ENCODE peak calls at places on chromosome 17, in seven cellular contexts. F is HCT116, I is GM12878, C is GM23338, T is H1, L is K562, E is endothelial cell of umbilical vein. Y is an unnamed sample.

GRCh38 chr17:1110844-1111598 is 68.8 kb downstream of the ABR start:
- DNase-seq in F (peak), I (no peak), C (no peak), T (peak), L (no peak), E (peak), Y (no peak)

GRCh38 chr17:40341808-40342574 is 22.5 kb downstream of the GJD3 start:
- DNase-seq in F (no peak), I (no peak), C (peak), T (peak), L (peak), E (peak), Y (no peak)

GRCh38 chr17:75318615-75319222 is 29.5 kb upstream of the SLC25A19 start:
- DNase-seq in F (no peak), I (no peak), C (no peak), T (no peak), L (no peak), E (no peak), Y (no peak)

GRCh38 chr17:65479282-65479681 is 82.2 kb downstream of the AXIN2 start:
- DNase-seq in F (no peak), I (no peak), C (no peak), T (no peak), L (no peak), E (no peak), Y (no peak)

GRCh38 chr17:51435641-51436091 is 175.3 kb downstream of the UTP18 start:
- DNase-seq in F (peak), I (no peak), C (peak), T (peak), L (peak), E (peak), Y (no peak)

GRCh38 chr17:3848229-3848628 is 2.2 kb upstream of the NCBP3 start:
- DNase-seq in F (no peak), I (no peak), C (no peak), T (no peak), L (no peak), E (no peak), Y (no peak)

GRCh38 chr17:68456529-68457167 is 648 bp downstream of the WIPI1 start:
- DNase-seq in F (peak), I (no peak), C (peak), T (peak), L (no peak), E (peak), Y (no peak)

GRCh38 chr17:81831957-81832607 is 1.0 kb downstream of the MCRIP1 start:
- DNase-seq in F (no peak), I (no peak), C (no peak), T (no peak), L (no peak), E (no peak), Y (no peak)

GRCh38 chr17:32558997-32559650 is 72.3 kb downstream of the CDK5R1 start:
- DNase-seq in F (no peak), I (peak), C (no peak), T (no peak), L (peak), E (no peak), Y (no peak)

GRCh38 chr17:31093866-31094599 is 744 bp upstream of the NF1 start:
- DNase-seq in F (no peak), I (no peak), C (peak), T (no peak), L (no peak), E (peak), Y (no peak)
- H3K27ac ChIP-seq in F (no peak), I (no peak), C (peak), T (no peak), L (peak), E (peak), Y (peak)

DNA sequence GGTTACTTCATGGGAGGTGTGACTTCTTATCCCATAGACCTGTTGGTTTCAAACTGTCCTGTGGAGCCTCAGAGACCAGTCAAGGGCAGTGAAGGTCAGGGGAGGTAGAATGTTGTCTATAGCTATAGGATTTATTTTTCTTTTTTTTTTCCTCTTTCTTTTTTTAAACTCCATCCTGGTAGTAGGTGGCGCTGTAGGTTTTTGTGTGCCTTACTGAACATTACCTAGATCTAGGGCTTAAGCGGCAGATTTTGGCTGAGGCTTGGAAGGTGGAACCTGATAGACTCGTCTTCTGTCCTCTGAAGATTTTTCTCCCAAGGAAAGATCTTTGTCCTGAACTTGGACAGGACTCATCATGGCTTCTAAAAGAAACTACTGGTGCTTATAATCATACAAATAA is 8.2 kb upstream of the LASP1NB start:
- DNase-seq in F (no peak), I (no peak), C (no peak), T (no peak), L (no peak), E (no peak), Y (no peak)
- TF ChIP-seq POLR2AphosphoS5 in F (no peak), I (no peak), C (no peak), T (no peak), L (no peak), E (no peak), Y (no peak)

DNA sequence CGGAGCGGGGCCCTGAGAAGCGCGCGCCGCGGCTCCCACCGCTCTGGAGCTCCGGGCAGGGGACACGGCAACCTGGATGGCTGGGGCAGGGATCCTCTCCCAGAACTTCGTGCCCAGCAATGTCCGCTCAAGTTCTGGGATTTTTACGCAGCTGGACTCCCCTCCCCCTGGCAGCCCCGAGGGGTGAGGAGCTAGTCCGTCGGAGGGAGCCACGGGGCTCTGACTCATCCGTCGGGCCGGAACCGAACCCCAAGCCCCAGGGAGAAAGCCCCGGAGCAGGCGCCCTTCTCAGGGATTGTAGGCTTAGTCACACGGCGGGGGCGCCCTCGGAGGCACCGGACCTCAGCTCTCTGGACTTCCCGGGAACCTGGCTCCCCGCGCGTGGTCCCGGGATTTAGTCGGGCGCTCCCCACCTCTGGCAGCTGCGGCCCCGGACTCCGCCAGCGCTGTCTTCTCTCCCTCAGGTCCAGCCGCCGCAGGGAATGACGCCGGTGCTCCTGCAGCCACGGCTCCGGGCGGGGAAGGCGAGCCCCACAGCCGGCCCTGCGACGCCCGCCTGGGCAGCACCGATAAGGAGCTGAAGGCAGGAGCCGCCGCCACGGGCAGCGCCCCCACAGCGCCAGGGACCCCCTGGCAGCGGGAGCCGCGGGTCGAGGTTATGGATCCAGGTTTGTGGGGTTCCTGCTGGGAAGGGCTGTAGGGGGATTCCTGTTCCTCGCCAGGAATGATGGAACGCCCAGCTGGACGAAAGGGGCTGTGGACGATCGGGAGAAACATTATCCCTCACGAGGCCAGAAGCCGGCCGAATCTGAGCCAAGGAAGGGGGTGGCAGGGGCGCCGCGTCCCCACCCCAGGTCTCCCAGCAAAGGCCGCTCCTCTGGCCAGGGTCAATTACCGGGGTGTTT is 830 bp downstream of the SPHK1 start:
- DNase-seq in F (no peak), I (no peak), C (peak), T (peak), L (peak), E (peak), Y (no peak)
- TF ChIP-seq EZH2 in F (no peak), I (no peak), C (no peak), T (peak), L (no peak), E (no peak), Y (no peak)

DNA sequence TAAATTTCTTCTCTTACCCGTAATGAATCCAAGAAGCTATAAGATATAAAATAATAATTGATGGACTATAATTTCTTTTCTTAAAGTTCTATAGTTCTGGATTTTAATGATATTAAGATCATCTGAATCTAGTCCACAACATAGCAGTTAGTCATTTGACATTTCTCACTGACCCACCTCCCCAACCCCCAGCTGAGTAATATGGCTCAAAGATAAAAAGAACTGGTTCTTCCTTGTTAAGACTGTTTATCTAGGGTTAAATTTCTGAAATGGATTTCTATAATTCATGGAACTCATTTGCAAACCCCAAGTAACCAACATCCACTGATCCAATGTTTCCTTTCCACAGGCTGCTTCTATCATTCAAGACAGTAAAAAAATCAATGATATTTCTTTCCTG is 133.9 kb upstream of the SOX9 start:
- DNase-seq in F (no peak), I (no peak), C (no peak), T (no peak), L (no peak), E (no peak), Y (no peak)
- H3K27ac ChIP-seq in F (no peak), I (no peak), C (no peak), T (no peak), L (no peak), E (no peak), Y (no peak)

GRCh38 chr17:67411396-67411795 is 34.3 kb downstream of the PITPNC1 start:
- DNase-seq in F (no peak), I (no peak), C (no peak), T (no peak), L (no peak), E (no peak), Y (no peak)
- TF ChIP-seq POLR2AphosphoS5 in F (no peak), I (no peak), C (no peak), T (no peak), L (no peak), E (no peak), Y (no peak)

DNA sequence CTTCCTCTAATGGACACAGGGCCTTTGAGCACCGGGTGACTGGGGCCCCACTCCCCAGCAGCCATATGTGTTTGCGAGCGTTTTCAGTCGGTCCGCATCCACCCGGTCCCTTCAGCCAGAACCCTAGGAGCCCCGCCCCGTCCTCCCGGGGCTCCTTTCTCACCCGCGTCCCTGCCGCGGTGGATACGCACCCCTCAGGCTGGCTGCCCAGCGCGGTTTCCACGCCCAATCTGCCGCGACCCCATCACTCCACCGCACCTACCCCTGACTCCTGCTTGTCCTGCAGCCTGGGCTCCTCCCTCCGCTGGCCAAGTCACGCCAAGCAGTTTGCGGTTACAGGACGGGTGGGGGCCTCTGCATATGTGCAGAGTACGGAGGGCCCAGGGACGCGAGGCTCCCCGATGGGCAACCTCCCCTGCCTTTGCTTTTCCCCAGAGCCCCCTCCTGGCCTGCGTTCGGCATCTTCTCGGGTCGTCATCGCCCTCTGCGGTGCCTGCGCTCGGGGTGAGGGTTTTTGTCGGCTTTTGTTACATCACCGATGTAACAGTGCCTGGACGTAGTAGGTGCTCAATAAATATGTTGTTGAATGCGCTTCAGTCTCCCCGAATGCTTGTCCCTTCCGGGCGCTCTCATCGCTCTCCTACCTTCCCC is 984 bp upstream of the TTYH2 start:
- DNase-seq in F (no peak), I (no peak), C (peak), T (peak), L (peak), E (peak), Y (no peak)
- TF ChIP-seq EZH2 in F (no peak), I (no peak), C (no peak), T (no peak), L (no peak), E (peak), Y (no peak)

Y was measured in SK-N-MC.